ENCODE peak calls at places on chromosomes 12 and 14, in four cellular contexts. L is stimulated activated CD8-positive, alpha-beta memory T cell treated with anti-CD3 and anti-CD28 coated beads, Interleukin-15, amount 100 ng/mL, for 1 hour; F is effector CD4-positive, alpha-beta T cell; Z is pons. B is an unnamed sample.

GRCh38 chr12:1670815-1671268 is 20.0 kb upstream of the ADIPOR2 start:
- DNase-seq in L (no peak), F (no peak), Z (no peak), B (no peak)

GRCh38 chr12:122026706-122027328 is 5.1 kb downstream of the BCL7A start:
- DNase-seq in L (no peak), F (no peak), Z (no peak), B (no peak)

GRCh38 chr14:69612759-69613145 is 1.4 kb downstream of the SUSD6 start:
- DNase-seq in L (no peak), F (no peak), Z (peak; percentile 41), B (no peak)

GRCh38 chr14:103130965-103131364 is 7.7 kb downstream of the TNFAIP2 start:
- DNase-seq in L (no peak), F (no peak), Z (no peak), B (no peak)

GRCh38 chr12:131896811-131897270 is 2.4 kb downstream of the ULK1 start:
- DNase-seq in L (no peak), F (no peak), Z (peak; percentile 82), B (no peak)

GRCh38 chr12:11771895-11772502 is 122.5 kb downstream of the ETV6 start:
- DNase-seq in L (no peak), F (no peak), Z (no peak), B (peak; percentile 25)

GRCh38 chr14:105168979-105169507 is 467 bp upstream of the JAG2 start:
- DNase-seq in L (no peak), F (peak; percentile 28), Z (no peak), B (no peak)

GRCh38 chr12:3225154-3225795 is 148.1 kb downstream of the TSPAN9 start:
- DNase-seq in L (no peak), F (no peak), Z (no peak), B (no peak)

GRCh38 chr12:70837026-70837425 is 83.5 kb downstream of the PTPRR start:
- DNase-seq in L (no peak), F (no peak), Z (no peak), B (no peak)

GRCh38 chr12:57111046-57111698 is at the start of gene STAT6:
- DNase-seq in L (peak; percentile 62), F (peak; percentile 81), Z (peak; percentile 79), B (peak; percentile 84)

GRCh38 chr12:81759215-81759991 is at the start of gene PPFIA2:
- DNase-seq in L (no peak), F (no peak), Z (peak; percentile 55), B (no peak)

GRCh38 chr12:103547929-103548328 is 39.1 kb upstream of the STAB2 start:
- DNase-seq in L (no peak), F (no peak), Z (no peak), B (no peak)

GRCh38 chr12:13368971-13369370 is 172.4 kb downstream of the EMP1 start:
- DNase-seq in L (no peak), F (no peak), Z (no peak), B (no peak)

GRCh38 chr14:35689000-35689460 is 120.1 kb downstream of the RALGAPA1 start:
- DNase-seq in L (no peak), F (no peak), Z (no peak), B (peak; percentile 50)

GRCh38 chr14:52348279-52348678 is 34.2 kb downstream of the PTGER2 start:
- DNase-seq in L (no peak), F (no peak), Z (no peak), B (no peak)

GRCh38 chr14:95696741-95697140 is 10.5 kb downstream of the TCL1B start:
- DNase-seq in L (no peak), F (no peak), Z (no peak), B (no peak)

GRCh38 chr12:13472690-13473089 is 276.2 kb downstream of the EMP1 start:
- DNase-seq in L (no peak), F (no peak), Z (no peak), B (no peak)

GRCh38 chr14:37054144-37054543 is 118.3 kb downstream of the SLC25A21 start:
- DNase-seq in L (no peak), F (no peak), Z (no peak), B (no peak)